ENCODE peak calls at places on chromosomes 2 and 18, in eight cellular contexts. G is A549, T is tibial artery, A is left ventricle myocardium inferior, W is brain microvascular endothelial cell, S is fibroblast of mammary gland, U is gastrocnemius medialis, E is pancreas. H is an unnamed sample.

GRCh38 chr2:16031848-16032159 is 91.5 kb downstream of the MYCN start:
- DNase-seq in G (no peak), T (no peak), A (no peak), W (no peak), S (no peak), U (no peak), E (no peak), H (no peak)

GRCh38 chr2:175309799-175310198 is 128.3 kb upstream of the ATP5MC3 start:
- DNase-seq in G (peak), T (no peak), A (no peak), W (peak), S (peak), U (no peak), E (no peak), H (peak)

GRCh38 chr2:50878256-50878655 is 153.7 kb downstream of the NRXN1 start:
- DNase-seq in G (no peak), T (no peak), A (no peak), W (no peak), S (no peak), U (no peak), E (no peak), H (peak)

GRCh38 chr18:68484241-68484640 is 230.7 kb downstream of the TMX3 start:
- DNase-seq in G (no peak), T (no peak), A (no peak), W (peak), S (peak), U (no peak), E (no peak), H (no peak)

GRCh38 chr2:72150157-72150960 is 2.7 kb upstream of the CYP26B1 start:
- DNase-seq in G (peak), T (peak), A (peak), W (peak), S (peak), U (peak), E (peak), H (peak)

GRCh38 chr2:222410534-222410933 is 13.8 kb upstream of the SGPP2 start:
- DNase-seq in G (no peak), T (no peak), A (no peak), W (no peak), S (no peak), U (no peak), E (no peak), H (no peak)

GRCh38 chr2:37984589-37984988 is 59.5 kb downstream of the RMDN2 start:
- DNase-seq in G (no peak), T (no peak), A (no peak), W (no peak), S (peak), U (no peak), E (no peak), H (no peak)

GRCh38 chr2:26566081-26566375 is 75.1 kb downstream of the CIB4 start:
- DNase-seq in G (no peak), T (peak), A (no peak), W (no peak), S (no peak), U (no peak), E (peak), H (no peak)

GRCh38 chr18:57980573-57981348 is 63.3 kb upstream of the NEDD4L start:
- DNase-seq in G (no peak), T (no peak), A (no peak), W (no peak), S (no peak), U (no peak), E (no peak), H (peak)

GRCh38 chr18:57429607-57430165 is 5.5 kb upstream of the ONECUT2 start:
- DNase-seq in G (no peak), T (no peak), A (no peak), W (no peak), S (no peak), U (no peak), E (no peak), H (peak)

GRCh38 chr18:7626922-7627440 is 59.9 kb downstream of the PTPRM start:
- DNase-seq in G (peak), T (no peak), A (no peak), W (peak), S (peak), U (no peak), E (no peak), H (no peak)

GRCh38 chr2:153871231-153872221 is at the start of gene GALNT13:
- DNase-seq in G (peak), T (peak), A (peak), W (no peak), S (peak), U (no peak), E (peak), H (no peak)

GRCh38 chr18:49911414-49911813 is 98.1 kb upstream of the ACAA2 start:
- DNase-seq in G (no peak), T (no peak), A (no peak), W (no peak), S (no peak), U (no peak), E (no peak), H (no peak)

GRCh38 chr18:31684279-31685096 is at the start of gene B4GALT6:
- DNase-seq in G (peak), T (no peak), A (no peak), W (peak), S (peak), U (no peak), E (peak), H (peak)

GRCh38 chr18:31683968-31684278 is 458 bp downstream of the B4GALT6 start:
- DNase-seq in G (no peak), T (no peak), A (no peak), W (no peak), S (no peak), U (no peak), E (no peak), H (no peak)

GRCh38 chr18:31686572-31686971 is 2.2 kb upstream of the B4GALT6 start:
- DNase-seq in G (no peak), T (no peak), A (no peak), W (no peak), S (no peak), U (no peak), E (no peak), H (no peak)

GRCh38 chr18:31687016-31687415 is 2.6 kb upstream of the B4GALT6 start:
- DNase-seq in G (no peak), T (no peak), A (no peak), W (no peak), S (no peak), U (no peak), E (no peak), H (no peak)

DNA sequence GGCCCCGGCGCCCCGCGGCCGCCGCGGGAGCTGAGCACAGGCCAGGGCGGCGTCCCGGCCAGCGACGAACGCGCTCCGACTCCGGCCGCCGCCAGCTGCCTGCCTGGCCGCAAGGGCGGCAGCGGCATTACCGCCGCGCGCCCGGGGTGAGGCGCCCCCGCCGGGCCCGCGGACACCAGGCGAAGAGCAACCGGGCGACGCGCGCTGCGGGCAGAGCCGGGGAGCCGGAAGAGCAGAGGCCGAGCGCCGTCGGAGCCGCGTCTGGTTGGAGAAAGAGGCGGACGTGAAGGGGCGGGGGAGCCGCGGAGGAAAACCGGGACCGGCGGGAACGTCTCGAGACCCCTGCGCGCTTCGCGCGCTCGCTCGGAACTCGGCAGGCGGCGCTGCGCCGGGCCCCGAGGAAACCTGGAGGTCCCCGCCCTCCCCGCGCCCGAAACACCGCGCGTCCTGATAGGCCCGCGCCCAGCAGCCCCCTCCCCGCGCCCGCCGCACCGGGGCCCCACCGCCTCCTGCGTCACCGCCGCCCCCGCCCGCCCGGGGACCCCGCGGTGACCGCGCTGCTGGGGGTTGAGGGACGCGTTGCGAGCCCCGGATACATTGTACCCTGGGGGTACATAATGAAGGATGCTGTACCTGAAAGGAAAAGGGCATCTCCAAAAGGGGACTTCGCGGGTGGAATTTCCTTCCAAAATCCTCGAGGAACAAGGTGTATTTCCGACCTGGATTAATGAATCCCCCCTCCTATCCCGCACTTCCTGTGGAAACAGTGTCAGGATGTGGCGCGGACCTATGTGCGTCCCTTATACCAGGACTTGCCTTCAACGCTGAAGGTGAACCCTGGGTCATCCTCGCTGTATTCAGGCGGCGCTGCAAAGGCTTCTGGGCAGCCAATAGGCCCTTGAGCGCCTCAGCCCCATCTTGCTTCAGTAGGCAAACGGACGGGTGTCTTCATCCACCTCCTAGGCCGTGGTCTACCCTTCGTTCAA is 1.0 kb upstream of the B4GALT6 start:
- DNase-seq in G (peak), T (no peak), A (peak), W (peak), S (peak), U (no peak), E (peak), H (peak)
- TF ChIP-seq CTCF in G (peak), T (peak), A (peak), W (peak), S (no peak), U (peak), E (peak), H (peak)

GRCh38 chr18:11074879-11075278 is 74.5 kb downstream of the PIEZO2 start:
- DNase-seq in G (no peak), T (no peak), A (no peak), W (no peak), S (no peak), U (no peak), E (no peak), H (no peak)
- H3K4me3 ChIP-seq in G (no peak), T (no peak), A (no peak), W (no peak), S (no peak), U (no peak), E (no peak), H (no peak)

DNA sequence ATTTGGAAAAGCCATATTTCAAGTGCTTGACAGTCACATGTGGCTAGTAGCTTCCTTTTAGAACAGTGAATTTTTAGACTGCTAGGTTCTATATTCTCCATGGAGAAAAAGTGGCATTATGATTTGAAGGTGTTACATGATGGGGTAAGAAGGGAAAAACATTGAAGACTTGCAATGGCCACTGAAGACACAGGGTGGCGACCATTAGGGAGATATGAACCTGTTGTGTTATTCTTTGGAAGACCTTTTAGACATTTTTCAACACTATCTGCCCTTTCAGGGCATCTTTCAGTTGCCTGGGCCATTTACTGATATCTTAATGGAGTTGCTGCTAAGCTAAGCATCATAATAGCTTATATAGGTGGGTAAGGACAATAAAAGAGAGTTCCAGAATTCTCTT is 1387.2 kb downstream of the SUCLG1 start:
- DNase-seq in G (no peak), T (no peak), A (no peak), W (no peak), S (no peak), U (no peak), E (no peak), H (no peak)
- TF ChIP-seq CTCF in G (no peak), T (no peak), A (no peak), W (no peak), S (no peak), U (no peak), E (no peak), H (no peak)

DNA sequence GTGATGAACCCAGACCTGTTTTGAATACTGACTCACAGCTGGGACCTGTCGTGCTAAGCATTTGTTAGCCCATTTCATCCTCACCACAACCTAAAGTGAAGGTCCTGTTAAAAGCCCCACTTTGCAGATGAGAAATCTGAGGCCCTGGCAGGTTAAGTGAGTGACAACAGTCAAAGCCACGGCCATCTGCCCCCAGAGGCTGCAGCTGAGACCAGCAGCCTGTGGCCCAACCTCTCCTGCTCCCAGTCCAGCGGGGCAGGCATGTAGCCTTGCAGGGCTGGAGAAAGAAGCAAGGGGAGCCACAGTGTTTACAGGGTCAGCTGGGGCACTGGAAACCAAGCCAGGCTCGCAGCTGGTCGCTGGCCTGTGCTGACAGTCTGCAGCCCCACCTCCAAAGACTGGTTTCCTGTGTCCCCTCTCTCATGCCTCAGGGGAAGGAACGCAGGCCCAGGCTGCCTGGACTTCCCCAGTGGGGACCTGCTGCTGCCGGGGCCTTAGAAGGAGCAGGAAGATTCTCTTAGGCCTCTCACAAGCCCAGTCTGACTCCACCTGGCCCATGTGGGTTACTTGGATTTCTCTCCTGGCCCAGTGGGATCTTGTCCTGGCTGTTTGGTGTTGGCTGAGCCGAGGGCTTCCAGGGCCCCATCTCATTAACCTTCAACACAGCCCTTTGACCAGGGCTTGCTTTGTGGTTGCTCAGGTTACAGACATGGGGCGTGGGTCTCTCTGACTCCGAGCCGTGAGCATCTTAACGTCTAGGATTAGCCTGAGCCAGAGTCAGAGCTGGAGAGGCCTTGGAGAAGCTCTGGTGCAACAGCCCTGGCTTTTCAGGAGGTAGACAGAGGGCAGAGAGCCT is 1.7 kb downstream of the INPP5D start:
- DNase-seq in G (no peak), T (peak), A (peak), W (no peak), S (no peak), U (peak), E (peak), H (peak)
- H3K4me3 ChIP-seq in G (no peak), T (peak), A (peak), W (no peak), S (no peak), U (peak), E (no peak), H (peak)

GRCh38 chr2:6823111-6823510 is 42.6 kb downstream of the CMPK2 start:
- DNase-seq in G (no peak), T (no peak), A (no peak), W (peak), S (peak), U (no peak), E (no peak), H (no peak)

GRCh38 chr2:6820236-6820635 is 45.5 kb downstream of the CMPK2 start:
- DNase-seq in G (no peak), T (no peak), A (no peak), W (no peak), S (peak), U (no peak), E (no peak), H (no peak)

GRCh38 chr2:6824962-6825361 is 40.7 kb downstream of the CMPK2 start:
- DNase-seq in G (no peak), T (no peak), A (no peak), W (peak), S (peak), U (no peak), E (no peak), H (no peak)

GRCh38 chr2:6820903-6821584 is 44.7 kb downstream of the CMPK2 start:
- DNase-seq in G (no peak), T (no peak), A (no peak), W (no peak), S (no peak), U (no peak), E (no peak), H (no peak)

GRCh38 chr2:6822394-6822793 is 43.3 kb downstream of the CMPK2 start:
- DNase-seq in G (no peak), T (no peak), A (no peak), W (no peak), S (no peak), U (no peak), E (no peak), H (no peak)
- TF ChIP-seq CTCF in G (no peak), T (no peak), A (no peak), W (no peak), S (no peak), U (no peak), E (no peak), H (no peak)

GRCh38 chr18:22191346-22191710 is 21.9 kb downstream of the GATA6 start:
- DNase-seq in G (no peak), T (no peak), A (no peak), W (no peak), S (peak), U (no peak), E (no peak), H (no peak)

GRCh38 chr18:22185723-22186386 is 16.5 kb downstream of the GATA6 start:
- DNase-seq in G (no peak), T (no peak), A (no peak), W (no peak), S (no peak), U (no peak), E (no peak), H (no peak)

GRCh38 chr18:22189431-22189830 is 20.0 kb downstream of the GATA6 start:
- DNase-seq in G (no peak), T (no peak), A (no peak), W (no peak), S (no peak), U (no peak), E (no peak), H (no peak)

GRCh38 chr18:22186484-22186971 is 17.1 kb downstream of the GATA6 start:
- DNase-seq in G (no peak), T (no peak), A (no peak), W (peak), S (no peak), U (no peak), E (no peak), H (no peak)

GRCh38 chr18:22188551-22189267 is 19.3 kb downstream of the GATA6 start:
- DNase-seq in G (no peak), T (no peak), A (peak), W (no peak), S (no peak), U (no peak), E (no peak), H (no peak)
- H3K4me3 ChIP-seq in G (no peak), T (no peak), A (peak), W (no peak), S (no peak), U (no peak), E (no peak), H (no peak)

GRCh38 chr18:33022370-33022769 is 249.5 kb upstream of the KLHL14 start:
- DNase-seq in G (peak), T (no peak), A (no peak), W (no peak), S (no peak), U (no peak), E (no peak), H (no peak)
- TF ChIP-seq CTCF in G (no peak), T (no peak), A (no peak), W (no peak), S (peak), U (no peak), E (no peak), H (no peak)

GRCh38 chr18:12309683-12310198 is 1.7 kb downstream of the TUBB6 start:
- DNase-seq in G (no peak), T (no peak), A (no peak), W (no peak), S (peak), U (no peak), E (no peak), H (peak)
- H3K4me3 ChIP-seq in G (peak), T (peak), A (peak), W (peak), S (peak), U (peak), E (no peak), H (peak)

GRCh38 chr2:155815851-155816250 is 516.7 kb downstream of the NR4A2 start:
- DNase-seq in G (no peak), T (no peak), A (no peak), W (peak), S (peak), U (no peak), E (no peak), H (peak)
- TF ChIP-seq CTCF in G (no peak), T (no peak), A (no peak), W (peak), S (peak), U (no peak), E (no peak), H (peak)

GRCh38 chr2:224009605-224010330 is 29.3 kb downstream of the SERPINE2 start:
- DNase-seq in G (no peak), T (no peak), A (no peak), W (no peak), S (peak), U (no peak), E (no peak), H (no peak)

GRCh38 chr2:223998983-223999382 is 40.1 kb downstream of the SERPINE2 start:
- DNase-seq in G (no peak), T (no peak), A (no peak), W (no peak), S (no peak), U (no peak), E (no peak), H (no peak)

GRCh38 chr2:224008702-224009261 is 30.3 kb downstream of the SERPINE2 start:
- DNase-seq in G (no peak), T (no peak), A (no peak), W (no peak), S (no peak), U (no peak), E (no peak), H (no peak)

GRCh38 chr2:223999862-224000261 is 39.2 kb downstream of the SERPINE2 start:
- DNase-seq in G (no peak), T (no peak), A (no peak), W (no peak), S (no peak), U (no peak), E (peak), H (no peak)

DNA sequence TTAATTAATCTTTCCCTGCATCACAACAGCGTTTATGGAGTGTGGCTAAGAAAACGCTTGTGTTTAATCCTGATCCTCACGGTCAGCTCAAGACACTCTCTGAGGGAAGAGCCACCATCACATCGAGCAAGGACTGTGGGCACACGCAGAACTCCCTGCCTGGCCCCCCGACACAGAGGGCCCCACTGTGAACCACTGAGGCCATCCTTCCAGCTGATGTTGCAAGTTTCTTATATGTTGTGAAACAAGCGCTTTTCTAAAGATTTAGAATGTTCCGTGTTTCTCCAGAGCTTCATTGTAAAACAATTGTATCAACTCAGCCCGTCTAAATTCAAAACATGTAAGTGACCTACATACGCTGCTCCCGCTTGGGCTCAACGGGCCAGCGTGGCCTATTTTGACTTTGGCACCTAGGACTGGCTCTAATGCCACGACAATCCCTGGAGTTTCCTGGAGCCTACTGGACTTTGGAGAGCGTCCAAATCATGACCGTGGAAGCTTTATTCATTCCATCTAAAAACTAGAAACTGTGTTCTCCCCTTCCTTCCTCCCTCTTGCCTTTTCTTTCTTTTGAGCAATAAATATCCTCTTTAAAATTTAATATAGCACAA is 34.9 kb downstream of the SERPINE2 start:
- DNase-seq in G (no peak), T (no peak), A (no peak), W (no peak), S (no peak), U (no peak), E (no peak), H (no peak)
- H3K4me3 ChIP-seq in G (no peak), T (no peak), A (no peak), W (no peak), S (no peak), U (no peak), E (no peak), H (no peak)